ENCODE peak calls at places on chromosomes 4 and X, in seven cellular contexts. A is mammary epithelial cell, D is H1, L is fibroblast of lung, I is endothelial cell of umbilical vein, W is MM.1S, Q is HCT116. U is an unnamed sample.

GRCh38 chr4:56077676-56078075 is 128.9 kb downstream of the CEP135 start:
- DNase-seq in L (peak), Q (no peak), I (no peak), D (no peak), A (no peak), W (no peak), U (no peak)

GRCh38 chr4:142550955-142551354 is 295.1 kb downstream of the INPP4B start:
- DNase-seq in D (no peak), I (no peak), Q (peak), L (peak), W (no peak), A (no peak), U (peak)

GRCh38 chrX:71198066-71198465 is 25.0 kb upstream of the GJB1 start:
- DNase-seq in L (no peak), I (no peak), Q (no peak), D (no peak), A (no peak), W (no peak), U (no peak)

GRCh38 chr4:39330353-39330752 is 35.8 kb downstream of the RFC1 start:
- DNase-seq in D (no peak), L (no peak), W (no peak), I (no peak), Q (no peak), A (no peak), U (no peak)

GRCh38 chr4:22071749-22072148 is 123.2 kb upstream of the KCNIP4 start:
- DNase-seq in Q (no peak), A (peak), L (peak), I (no peak), W (peak), D (no peak), U (no peak)

GRCh38 chr4:155539746-155540145 is 126.9 kb upstream of the GUCY1A1 start:
- DNase-seq in I (no peak), Q (no peak), W (no peak), D (no peak), L (peak), A (no peak), U (no peak)

GRCh38 chr4:171626554-171626953 is 186.7 kb upstream of the GALNTL6 start:
- DNase-seq in L (no peak), W (no peak), D (no peak), Q (no peak), I (no peak), A (no peak), U (no peak)

GRCh38 chr4:5890063-5890727 is 2.7 kb downstream of the CRMP1 start:
- DNase-seq in Q (no peak), I (no peak), W (no peak), D (peak), A (no peak), L (peak), U (no peak)

GRCh38 chr4:133943081-133943480 is 258.5 kb downstream of the PABPC4L start:
- DNase-seq in D (peak), I (no peak), A (no peak), L (no peak), W (no peak), Q (no peak), U (no peak)

GRCh38 chrX:70437921-70438665 is 6.5 kb upstream of the DLG3 start:
- DNase-seq in A (no peak), W (no peak), I (no peak), L (no peak), Q (no peak), D (no peak), U (no peak)

GRCh38 chr4:180500146-180500545 is 1743.1 kb upstream of the TENM3 start:
- DNase-seq in L (no peak), D (no peak), Q (no peak), W (no peak), I (no peak), A (no peak), U (no peak)

GRCh38 chrX:68462653-68463052 is 29.4 kb upstream of the OPHN1 start:
- DNase-seq in A (no peak), L (peak), I (peak), W (peak), D (peak), Q (peak), U (no peak)

GRCh38 chrX:77427586-77427985 is 19.6 kb upstream of the FGF16 start:
- DNase-seq in A (no peak), D (no peak), W (no peak), I (no peak), L (no peak), Q (no peak), U (no peak)

GRCh38 chrX:74550295-74550802 is 64.1 kb downstream of the RLIM start:
- DNase-seq in L (peak), Q (peak), W (peak), A (peak), D (no peak), I (peak), U (peak)
- H3K4me2 ChIP-seq in L (no peak), Q (peak), W (peak), A (no peak), D (no peak), I (no peak), U (no peak)

DNA sequence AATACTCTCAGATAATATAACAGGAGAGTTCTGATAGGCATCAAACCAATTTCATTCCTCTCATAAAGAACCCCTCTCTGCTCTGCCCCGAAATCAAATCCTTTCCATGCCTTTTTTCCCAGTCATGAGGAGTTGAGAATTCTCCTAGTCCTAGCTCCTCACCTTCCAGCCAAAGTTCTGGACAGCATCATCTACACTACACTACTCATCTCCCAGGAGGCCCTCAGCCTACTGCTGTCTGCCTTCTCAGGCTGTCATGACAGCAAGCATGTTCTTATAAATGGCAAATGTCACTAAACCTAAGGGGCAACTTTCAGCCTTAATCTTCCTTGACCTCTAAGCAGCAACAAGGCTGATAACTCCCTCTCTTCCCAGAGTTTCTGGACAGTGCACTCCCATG is 26.6 kb downstream of the MAPK10 start:
- DNase-seq in A (no peak), I (no peak), D (no peak), W (no peak), Q (no peak), L (no peak), U (no peak)
- TF ChIP-seq EZH2 in A (no peak), I (no peak), D (no peak), W (no peak), Q (no peak), L (no peak), U (no peak)

DNA sequence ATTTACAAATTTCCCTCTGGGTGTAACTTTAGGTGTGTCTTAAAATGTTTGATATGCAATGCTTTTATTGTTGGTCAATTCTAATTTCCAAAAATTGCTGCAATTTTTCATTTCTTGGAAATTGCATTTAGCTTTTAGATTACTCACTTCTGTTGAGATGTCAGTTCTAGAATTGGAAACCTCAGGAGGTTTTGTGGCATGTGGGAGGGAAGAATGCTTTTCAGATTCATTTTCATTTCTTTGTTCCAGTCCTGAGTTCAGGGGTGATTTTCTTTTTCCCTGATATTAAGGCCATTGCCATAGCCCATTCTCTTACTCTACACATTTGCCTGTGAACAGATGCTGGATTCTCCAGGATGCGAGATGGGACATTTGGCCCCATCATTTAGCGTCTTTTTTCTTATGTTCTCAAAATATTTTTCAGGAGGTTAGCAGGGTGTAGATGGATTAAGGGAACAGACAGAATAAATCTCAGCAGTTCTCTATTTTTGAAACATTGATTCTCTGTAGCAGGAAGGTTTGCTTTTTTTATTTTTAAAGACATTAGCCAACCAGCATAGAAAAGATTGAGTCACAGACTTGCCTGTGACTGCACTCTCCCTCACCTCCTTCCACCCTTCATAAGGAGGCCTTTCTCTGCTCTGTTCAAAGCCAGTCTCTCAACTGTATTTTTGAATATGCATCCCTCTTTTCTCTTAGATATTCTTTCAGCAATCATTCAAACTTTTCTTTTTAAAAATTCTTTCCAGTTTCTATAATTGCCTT is 238.4 kb upstream of the ANXA3 start:
- DNase-seq in Q (no peak), L (peak), W (peak), A (no peak), I (no peak), D (no peak), U (no peak)
- H3K4me2 ChIP-seq in Q (no peak), L (no peak), W (peak), A (no peak), I (no peak), D (no peak), U (no peak)

GRCh38 chr4:41866799-41867677 is 68.2 kb upstream of the TMEM33 start:
- DNase-seq in L (no peak), Q (no peak), D (no peak), I (no peak), W (no peak), A (no peak), U (no peak)
- TF ChIP-seq EZH2 in L (peak), Q (no peak), D (peak), I (peak), W (no peak), A (peak), U (no peak)

DNA sequence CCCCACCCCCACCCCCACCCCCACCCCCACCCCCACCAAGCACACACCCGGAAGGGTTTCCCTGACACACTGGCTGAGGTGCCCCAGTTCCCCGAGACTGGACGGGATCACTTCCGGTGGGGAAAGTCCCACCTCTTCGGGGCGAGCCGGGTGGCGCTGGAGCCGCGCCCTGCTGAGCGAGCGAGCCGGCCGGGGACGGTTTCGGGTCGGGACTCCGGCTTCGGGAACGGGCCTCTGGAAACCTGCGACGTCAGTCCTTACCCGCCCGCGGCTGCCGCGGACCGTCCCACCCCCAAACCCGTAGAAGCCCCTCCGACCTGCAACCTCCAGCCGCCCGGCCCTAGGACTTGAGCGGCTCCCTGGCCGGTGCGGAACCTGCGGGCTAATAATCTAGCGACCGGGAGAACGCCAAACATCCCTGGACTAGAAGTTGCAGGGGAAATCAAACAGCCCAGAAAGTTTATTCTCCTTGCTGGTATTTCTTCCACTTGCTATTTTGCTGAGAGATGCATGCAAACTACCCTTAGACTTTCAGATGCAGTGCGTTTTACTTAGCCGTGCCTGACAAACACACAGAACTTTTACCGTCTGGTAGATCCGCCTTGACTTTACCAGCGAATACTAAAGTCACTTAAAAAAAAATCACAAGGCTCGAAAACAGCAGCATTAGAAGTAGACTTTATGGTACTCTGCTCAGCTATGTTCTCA is 993 bp downstream of the RAP2C start:
- DNase-seq in Q (peak), D (peak), I (peak), A (peak), L (peak), W (peak), U (peak)
- H3K4me2 ChIP-seq in Q (peak), D (peak), I (peak), A (peak), L (peak), W (peak), U (peak)

GRCh38 chr4:108168213-108168671 is 490 bp downstream of the LEF1 start:
- DNase-seq in W (peak), L (peak), D (no peak), I (peak), A (no peak), Q (no peak), U (no peak)
- TF ChIP-seq EZH2 in W (no peak), L (peak), D (no peak), I (peak), A (no peak), Q (no peak), U (no peak)

U was measured in PC-9.